ENCODE peak calls at places on chromosome 2, in eight cellular contexts. E is cardiac fibroblast, N is ovary, U is astrocyte of the cerebellum, P is AG09309, T is epithelial cell of esophagus, V is A549, R is colonic mucosa. L is an unnamed sample.

GRCh38 chr2:17166506-17166905 is 351.7 kb downstream of the RAD51AP2 start:
- DNase-seq in U (no peak), V (no peak), N (no peak), P (peak; percentile 21), T (peak; percentile 69), R (no peak), E (peak; percentile 13), L (peak; percentile 26)

GRCh38 chr2:96111257-96111640 is 5.1 kb downstream of the ADRA2B start:
- DNase-seq in E (no peak), P (no peak), V (no peak), U (no peak), N (no peak), T (no peak), R (no peak), L (no peak)

GRCh38 chr2:222797871-222798270 is 63.0 kb upstream of the ACSL3 start:
- DNase-seq in P (no peak), E (no peak), U (no peak), V (no peak), T (peak; percentile 38), N (no peak), R (no peak), L (no peak)

GRCh38 chr2:218780851-218781690 is 876 bp upstream of the CYP27A1 start:
- DNase-seq in P (no peak), R (no peak), E (no peak), N (no peak), V (no peak), U (no peak), T (peak; percentile 13), L (no peak)

GRCh38 chr2:54438271-54438670 is 17.9 kb upstream of the SPTBN1 start:
- DNase-seq in N (peak; percentile 83), R (no peak), T (no peak), E (peak; percentile 22), U (no peak), P (peak; percentile 21), V (no peak), L (no peak)

GRCh38 chr2:70258532-70258875 is 567 bp downstream of the PCYOX1 start:
- DNase-seq in R (peak; percentile 70), T (peak; percentile 37), V (no peak), U (no peak), N (peak; percentile 89), E (peak; percentile 66), P (no peak), L (no peak)

GRCh38 chr2:220120004-220120403 is 492.6 kb downstream of the SLC4A3 start:
- DNase-seq in N (no peak), P (no peak), T (peak; percentile 57), E (no peak), R (no peak), U (no peak), V (no peak), L (no peak)

GRCh38 chr2:1686784-1687105 is 57.6 kb downstream of the PXDN start:
- DNase-seq in T (no peak), E (no peak), U (peak; percentile 98), P (no peak), V (no peak), N (no peak), R (no peak), L (no peak)

GRCh38 chr2:178105566-178105965 is 6.7 kb upstream of the RBM45 start:
- DNase-seq in T (no peak), R (peak; percentile 35), E (no peak), N (no peak), P (no peak), U (no peak), V (no peak), L (no peak)

GRCh38 chr2:240155080-240156025 is 14.9 kb upstream of the OTOS start:
- DNase-seq in N (peak; percentile 53), P (no peak), T (no peak), R (no peak), E (no peak), U (no peak), V (no peak), L (no peak)

GRCh38 chr2:134869941-134870736 is 31.7 kb downstream of the ACMSD start:
- DNase-seq in P (no peak), N (no peak), E (peak; percentile 62), V (no peak), T (no peak), U (no peak), R (no peak), L (no peak)

GRCh38 chr2:152506843-152507242 is 171.9 kb downstream of the FMNL2 start:
- DNase-seq in N (no peak), E (peak; percentile 90), R (no peak), P (no peak), V (no peak), T (peak; percentile 87), U (peak; percentile 86), L (peak; percentile 57)

GRCh38 chr2:234725528-234726264 is 226.1 kb upstream of the SH3BP4 start:
- DNase-seq in V (no peak), E (peak; percentile 85), N (no peak), P (no peak), T (peak; percentile 44), U (no peak), R (peak; percentile 62), L (no peak)

GRCh38 chr2:143954208-143954607 is 565.7 kb downstream of the ZEB2 start:
- DNase-seq in E (peak; percentile 60), V (no peak), P (no peak), N (no peak), T (no peak), R (no peak), U (peak; percentile 24), L (no peak)

GRCh38 chr2:163698857-163699256 is 37.0 kb downstream of the FIGN start:
- DNase-seq in N (no peak), E (peak; percentile 10), R (no peak), V (no peak), P (no peak), U (peak; percentile 58), T (no peak), L (no peak)

GRCh38 chr2:5666798-5667197 is 25.4 kb upstream of the SOX11 start:
- DNase-seq in T (no peak), U (no peak), P (no peak), E (no peak), V (no peak), N (no peak), R (no peak), L (no peak)

GRCh38 chr2:117557626-117558025 is 256.9 kb upstream of the DDX18 start:
- DNase-seq in R (no peak), U (no peak), T (no peak), N (no peak), V (no peak), P (no peak), E (no peak), L (no peak)

GRCh38 chr2:12320027-12320734 is 396.6 kb upstream of the TRIB2 start:
- DNase-seq in P (no peak), U (no peak), N (no peak), V (no peak), T (no peak), R (no peak), E (peak; percentile 33), L (no peak)
- H3K4me3 ChIP-seq in P (no peak overlapping the region), U (no peak overlapping the region), N (no peak overlapping the region), V (no peak overlapping the region), T (no peak overlapping the region), R (no peak overlapping the region), E (no peak overlapping the region), L (no peak overlapping the region)

GRCh38 chr2:206230060-206230890 is 44.2 kb upstream of the ZDBF2 start:
- DNase-seq in U (peak; percentile 65), V (no peak), T (peak; percentile 94), R (no peak), P (no peak), N (no peak), E (no peak), L (no peak)

GRCh38 chr2:206229642-206230041 is 44.8 kb upstream of the ZDBF2 start:
- DNase-seq in N (no peak), V (no peak), T (no peak), R (no peak), U (no peak), P (no peak), E (no peak), L (no peak)

GRCh38 chr2:206232287-206233035 is 42.0 kb upstream of the ZDBF2 start:
- DNase-seq in N (no peak), E (no peak), U (no peak), T (no peak), P (no peak), R (no peak), V (no peak), L (no peak)

DNA sequence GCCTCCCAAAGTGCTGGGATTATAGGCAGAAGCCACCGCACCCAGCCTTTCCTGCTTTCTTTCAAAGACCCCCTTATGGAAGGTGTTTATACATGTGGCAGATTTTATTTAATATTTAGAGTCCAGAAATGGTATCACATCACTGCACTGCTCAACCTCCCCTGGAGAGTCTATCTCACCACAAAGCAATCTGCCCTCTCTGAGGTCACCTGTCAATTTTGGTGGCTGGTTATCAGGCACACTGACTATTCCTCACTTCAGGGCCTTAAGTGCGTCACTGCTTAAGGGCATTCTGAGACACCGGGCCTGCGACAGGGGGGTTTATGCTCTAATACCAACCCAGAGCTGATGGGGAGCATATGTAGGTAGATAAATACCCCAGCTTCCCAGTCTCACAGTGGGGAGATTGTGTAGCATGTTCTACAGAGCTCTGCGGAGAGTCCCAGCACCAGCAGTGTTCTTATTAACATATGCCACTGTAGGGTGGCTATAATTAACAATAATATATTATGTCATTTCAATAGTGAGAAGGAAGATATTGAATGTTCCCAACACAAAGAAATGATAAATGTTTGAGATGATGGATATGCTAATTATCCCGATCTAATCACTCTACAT is 42.7 kb upstream of the ZDBF2 start:
- DNase-seq in V (no peak), P (no peak), T (no peak), E (no peak), N (no peak), U (no peak), R (no peak), L (no peak)
- TF ChIP-seq CTCF in V (no peak), P (no peak), T (no peak), E (no peak), N (no peak), U (no peak), R (no peak), L (no peak)

GRCh38 chr2:162242586-162243304 is 500 bp downstream of the FAP start:
- DNase-seq in T (peak; percentile 64), N (no peak), E (peak; percentile 92), U (no peak), V (no peak), P (peak; percentile 75), R (no peak), L (no peak)
- H3K4me3 ChIP-seq in T (no peak overlapping the region), N (peak overlapping the region; percentile 6), E (peak overlapping the region; percentile 43), U (peak overlapping the region; percentile 58), V (no peak overlapping the region), P (peak overlapping the region; percentile 54), R (no peak overlapping the region), L (no peak overlapping the region)

GRCh38 chr2:100011272-100011711 is 131.1 kb downstream of the AFF3 start:
- DNase-seq in P (peak; percentile 94), N (no peak), E (peak; percentile 80), U (peak; percentile 90), V (no peak), R (no peak), T (no peak), L (no peak)

GRCh38 chr2:100015849-100016248 is 126.5 kb downstream of the AFF3 start:
- DNase-seq in T (no peak), N (no peak), R (no peak), E (no peak), U (no peak), P (no peak), V (no peak), L (no peak)

GRCh38 chr2:100012575-100012974 is 129.8 kb downstream of the AFF3 start:
- DNase-seq in N (no peak), R (no peak), E (peak; percentile 65), V (no peak), U (no peak), P (no peak), T (no peak), L (no peak)

GRCh38 chr2:100016756-100017155 is 125.6 kb downstream of the AFF3 start:
- DNase-seq in R (no peak), P (no peak), E (no peak), U (no peak), T (no peak), N (no peak), V (no peak), L (no peak)

GRCh38 chr2:100013892-100014677 is 128.3 kb downstream of the AFF3 start:
- DNase-seq in U (peak; percentile 79), P (peak; percentile 96), V (peak; percentile 16), R (no peak), T (peak; percentile 40), E (peak; percentile 92), N (peak; percentile 77), L (peak; percentile 69)
- TF ChIP-seq CTCF in U (peak; percentile 19), P (peak; percentile 37), V (no peak), R (no peak), T (no peak), E (peak; percentile 40), N (no peak), L (peak; percentile 38)

L was measured in epithelial cell of proximal tubule.